ENCODE peak calls at places on chromosomes 11 and 22, in seven cellular contexts. H, L, B, T, X, K and D are unnamed samples.

GRCh38 chr22:38727530-38728451 is 22.0 kb downstream of the GTPBP1 start:
- DNase-seq in T (no peak), K (no peak), B (no peak), L (no peak), X (no peak), H (no peak), D (no peak)

GRCh38 chr22:45429921-45430775 is 16.7 kb downstream of the RIBC2 start:
- DNase-seq in B (no peak), T (no peak), X (no peak), K (no peak), H (no peak), L (peak; percentile 14), D (no peak)

GRCh38 chr11:126172596-126173038 is 38.8 kb downstream of the RPUSD4 start:
- DNase-seq in B (no peak), L (no peak), X (peak; percentile 56), K (peak; percentile 21), T (no peak), H (no peak), D (no peak)

GRCh38 chr22:44682556-44683168 is 19.3 kb upstream of the PRR5 start:
- DNase-seq in L (no peak), K (no peak), H (no peak), T (no peak), B (no peak), X (no peak), D (no peak)

GRCh38 chr22:49638788-49639187 is 188.9 kb downstream of the BRD1 start:
- DNase-seq in B (no peak), L (no peak), T (no peak), H (no peak), K (no peak), X (no peak), D (no peak)

GRCh38 chr11:126229782-126230540 is 18.4 kb downstream of the FAM118B start:
- DNase-seq in K (no peak), X (no peak), T (no peak), B (no peak), H (no peak), L (no peak), D (no peak)

GRCh38 chr11:76824083-76824939 is 36.4 kb upstream of the ACER3 start:
- DNase-seq in T (peak; percentile 66), L (no peak), K (no peak), X (peak; percentile 53), H (no peak), B (peak; percentile 52), D (no peak)

GRCh38 chr11:87726511-87726910 is 448.7 kb downstream of the RAB38 start:
- DNase-seq in T (peak; percentile 15), H (no peak), B (no peak), L (no peak), X (no peak), K (no peak), D (no peak)

GRCh38 chr22:48483764-48484528 is 1343.7 kb downstream of the BRD1 start:
- DNase-seq in B (no peak), K (no peak), T (no peak), L (no peak), X (no peak), H (no peak), D (no peak)

GRCh38 chr11:2576116-2576515 is 123.7 kb downstream of the KCNQ1OT1 start:
- DNase-seq in K (no peak), L (no peak), H (no peak), T (no peak), B (no peak), X (no peak), D (no peak)

GRCh38 chr22:35327690-35328471 is 28.2 kb downstream of the TOM1 start:
- DNase-seq in H (no peak), K (no peak), X (no peak), L (no peak), B (no peak), T (no peak), D (no peak)

GRCh38 chr11:36730761-36731160 is 132.7 kb upstream of the RAG2 start:
- DNase-seq in H (no peak), K (no peak), B (no peak), X (no peak), L (no peak), T (no peak), D (no peak)

GRCh38 chr11:12546660-12547059 is 127.6 kb upstream of the TEAD1 start:
- DNase-seq in H (no peak), L (no peak), K (no peak), B (no peak), X (no peak), T (no peak), D (no peak)

GRCh38 chr11:62544521-62545436 is 1.8 kb downstream of the AHNAK start:
- DNase-seq in T (peak; percentile 41), B (no peak), H (no peak), X (peak; percentile 30), L (no peak), K (no peak), D (no peak)

GRCh38 chr11:3665336-3666022 is 5.7 kb downstream of the CHRNA10 start:
- DNase-seq in H (no peak), X (no peak), K (no peak), L (no peak), B (no peak), T (no peak), D (no peak)

GRCh38 chr11:7630002-7630401 is 43.3 kb downstream of the CYB5R2 start:
- DNase-seq in B (peak; percentile 66), H (no peak), K (no peak), T (no peak), X (no peak), L (no peak), D (no peak)

GRCh38 chr11:8717876-8718753 is 35.5 kb downstream of the RPL27A start:
- DNase-seq in K (no peak), H (no peak), X (peak; percentile 86), T (peak; percentile 78), B (no peak), L (peak; percentile 63), D (no peak)

GRCh38 chr22:46842606-46843005 is 80.2 kb downstream of the TBC1D22A start:
- DNase-seq in B (no peak), K (no peak), L (no peak), X (no peak), T (peak; percentile 95), H (no peak), D (no peak)

GRCh38 chr11:34643846-34644245 is 23.0 kb downstream of the EHF start:
- DNase-seq in L (no peak), X (no peak), B (no peak), K (no peak), T (no peak), H (no peak), D (no peak)

GRCh38 chr22:39627208-39627607 is 56.7 kb downstream of the CACNA1I start:
- DNase-seq in T (no peak), B (no peak), L (no peak), K (no peak), H (no peak), X (no peak), D (no peak)

GRCh38 chr11:45896392-45897068 is 10.5 kb downstream of the FREY1 start:
- DNase-seq in K (no peak), H (no peak), T (no peak), X (no peak), L (no peak), B (no peak), D (no peak)

GRCh38 chr22:29470159-29470855 is 9.7 kb upstream of the NEFH start:
- DNase-seq in T (peak; percentile 76), X (peak; percentile 53), B (no peak), L (peak; percentile 29), H (peak; percentile 19), K (no peak), D (peak; percentile 68)

GRCh38 chr22:19631899-19632670 is 82.2 kb upstream of the SEPTIN5 start:
- DNase-seq in K (no peak), L (no peak), B (no peak), X (peak; percentile 14), H (no peak), T (peak; percentile 41), D (peak; percentile 80)

GRCh38 chr22:19845369-19845722 is 9.3 kb downstream of the GNB1L start:
- DNase-seq in H (no peak), X (no peak), B (no peak), K (no peak), T (no peak), L (no peak), D (no peak)

GRCh38 chr22:28930357-28931007 is 47.1 kb downstream of the ZNRF3 start:
- DNase-seq in X (no peak), B (no peak), K (no peak), T (no peak), H (no peak), L (no peak), D (peak; percentile 83)

GRCh38 chr22:48677621-48678020 is 1150.1 kb downstream of the BRD1 start:
- DNase-seq in X (no peak), T (no peak), L (no peak), B (no peak), H (no peak), K (no peak), D (no peak)